ENCODE peak calls at places on chromosomes 12 and 14, in nine cellular contexts. E is activated CD4-positive, alpha-beta T cell treated with anti-CD3 and anti-CD28 coated beads, Interleukin-2, amount 50 U/mL, for 1 hour; R is CMK; O is RPMI8226; S is coronary artery; L is RCC 7860; M is NCI-H1694; A is HS-27A; Q is nephron progenitor cell. J is an unnamed sample.

GRCh38 chr12:132362966-132363660 is 33.7 kb upstream of the GALNT9 start:
- DNase-seq in E (no peak), S (no peak), A (no peak), R (no peak), M (no peak), O (no peak), Q (no peak), L (no peak), J (no peak)

GRCh38 chr12:115963030-115963480 is 314.4 kb downstream of the MED13L start:
- DNase-seq in L (peak; percentile 70), A (peak; percentile 51), Q (no peak), E (no peak), O (no peak), S (no peak), M (no peak), R (no peak), J (no peak)

GRCh38 chr14:90402009-90402408 is 5.2 kb downstream of the CALM1 start:
- DNase-seq in E (no peak), M (no peak), O (no peak), S (no peak), R (no peak), L (no peak), A (no peak), Q (no peak), J (no peak)

GRCh38 chr14:104966261-104967143 is 11.7 kb downstream of the AHNAK2 start:
- DNase-seq in R (no peak), Q (no peak), L (no peak), E (no peak), A (no peak), M (no peak), O (no peak), S (no peak), J (no peak)

GRCh38 chr14:75711134-75711795 is 50.2 kb downstream of the TTLL5 start:
- DNase-seq in M (peak; percentile 50), A (no peak), L (peak; percentile 34), Q (peak; percentile 25), O (peak; percentile 4), S (no peak), E (no peak), R (no peak), J (no peak)

GRCh38 chr14:36683083-36683724 is 21.5 kb downstream of the PAX9 start:
- DNase-seq in S (no peak), Q (no peak), R (no peak), M (no peak), A (no peak), E (no peak), O (no peak), L (no peak), J (no peak)

GRCh38 chr12:27244680-27245005 is 557 bp downstream of the STK38L start:
- DNase-seq in R (no peak), S (no peak), L (no peak), A (peak; percentile 38), M (no peak), E (no peak), O (no peak), Q (no peak), J (no peak)

GRCh38 chr12:58242803-58243628 is 301.6 kb downstream of the ATP23 start:
- DNase-seq in A (no peak), R (no peak), E (no peak), M (no peak), S (no peak), O (no peak), L (no peak), Q (no peak), J (no peak)

GRCh38 chr12:50734409-50735263 is 29.3 kb upstream of the ATF1 start:
- DNase-seq in E (no peak), S (no peak), O (peak; percentile 46), M (peak; percentile 36), A (peak; percentile 12), L (no peak), R (peak; percentile 14), Q (peak; percentile 30), J (no peak)

GRCh38 chr12:113912761-113913295 is 53.3 kb downstream of the RBM19 start:
- DNase-seq in E (peak; percentile 33), L (peak; percentile 17), R (peak; percentile 45), O (peak; percentile 50), S (no peak), A (peak; percentile 27), M (peak; percentile 25), Q (peak; percentile 87), J (peak; percentile 9)

GRCh38 chr12:104909761-104910160 is 48.3 kb downstream of the SLC41A2 start:
- DNase-seq in M (no peak), S (no peak), L (no peak), Q (no peak), E (no peak), A (no peak), R (no peak), O (no peak), J (no peak)

GRCh38 chr12:53974084-53975018 is at the start of gene HOTAIR:
- DNase-seq in E (no peak), R (no peak), Q (no peak), S (no peak), L (peak; percentile 19), O (peak; percentile 34), M (no peak), A (no peak), J (no peak)

GRCh38 chr12:25308761-25309160 is 58.0 kb upstream of the KRAS start:
- DNase-seq in M (no peak), O (no peak), L (no peak), E (no peak), Q (no peak), S (no peak), A (peak; percentile 55), R (no peak), J (no peak)

GRCh38 chr12:78034025-78034424 is 203.3 kb downstream of the NAV3 start:
- DNase-seq in A (no peak), S (no peak), L (no peak), E (no peak), M (no peak), Q (no peak), R (no peak), O (no peak), J (no peak)

GRCh38 chr12:53198470-53199110 is 8.5 kb downstream of the ITGB7 start:
- DNase-seq in M (no peak), R (no peak), L (no peak), A (no peak), Q (no peak), E (no peak), S (no peak), O (no peak), J (no peak)

GRCh38 chr14:64550539-64551333 is 975 bp downstream of the PPP1R36 start:
- DNase-seq in L (no peak), Q (no peak), R (no peak), O (no peak), S (no peak), M (peak; percentile 79), A (no peak), E (no peak), J (no peak)

GRCh38 chr14:72892103-72892878 is 1.6 kb downstream of the DPF3 start:
- DNase-seq in S (no peak), Q (peak; percentile 64), L (no peak), E (peak; percentile 15), A (peak; percentile 29), R (no peak), M (peak; percentile 60), O (peak; percentile 22), J (no peak)

GRCh38 chr12:40587970-40588369 is 104.3 kb upstream of the CNTN1 start:
- DNase-seq in A (no peak), R (no peak), S (no peak), E (no peak), L (no peak), O (no peak), Q (no peak), M (no peak), J (no peak)

GRCh38 chr14:75247286-75247922 is 31.2 kb upstream of the FOS start:
- DNase-seq in O (no peak), L (no peak), Q (no peak), M (no peak), R (no peak), S (no peak), E (peak; percentile 61), A (no peak), J (peak; percentile 18)

GRCh38 chr12:116295327-116296263 is 18.1 kb upstream of the MED13L start:
- DNase-seq in A (no peak), M (no peak), Q (no peak), E (no peak), S (no peak), L (no peak), O (no peak), R (no peak), J (no peak)

GRCh38 chr12:77746108-77746507 is 84.6 kb upstream of the NAV3 start:
- DNase-seq in A (no peak), O (peak; percentile 31), L (no peak), Q (no peak), R (no peak), E (no peak), S (no peak), M (no peak), J (no peak)

GRCh38 chr14:71103662-71104484 is 196.6 kb downstream of the PCNX1 start:
- DNase-seq in L (peak; percentile 20), E (no peak), S (no peak), A (peak; percentile 22), Q (peak; percentile 22), R (peak; percentile 49), O (peak; percentile 59), M (peak; percentile 85), J (no peak)

GRCh38 chr12:132196038-132196872 is 52.0 kb downstream of the NOC4L start:
- DNase-seq in Q (no peak), S (no peak), M (no peak), A (no peak), R (no peak), L (no peak), E (no peak), O (no peak), J (no peak)

GRCh38 chr12:29743801-29744200 is 39.9 kb downstream of the TMTC1 start:
- DNase-seq in L (peak; percentile 10), O (no peak), S (no peak), R (no peak), Q (no peak), E (no peak), A (peak; percentile 96), M (peak; percentile 99), J (no peak)

GRCh38 chr12:62834406-62834805 is 100.5 kb downstream of the PPM1H start:
- DNase-seq in M (no peak), A (no peak), O (no peak), E (no peak), R (peak; percentile 48), Q (peak; percentile 51), L (no peak), S (no peak), J (no peak)

GRCh38 chr12:27273114-27273513 is 29.0 kb downstream of the STK38L start:
- DNase-seq in M (no peak), A (no peak), O (no peak), Q (no peak), L (no peak), S (no peak), R (no peak), E (no peak), J (no peak)

GRCh38 chr14:54001189-54001878 is 44.7 kb upstream of the BMP4 start:
- DNase-seq in L (no peak), E (no peak), S (no peak), M (no peak), A (no peak), Q (no peak), O (no peak), R (no peak), J (no peak)

GRCh38 chr14:76699209-76699608 is 62.1 kb upstream of the VASH1 start:
- DNase-seq in M (no peak), R (no peak), Q (no peak), A (no peak), E (no peak), S (no peak), O (no peak), L (no peak), J (no peak)

GRCh38 chr14:85443001-85443400 is 86.9 kb upstream of the FLRT2 start:
- DNase-seq in A (no peak), S (no peak), O (no peak), Q (no peak), M (no peak), L (no peak), E (no peak), R (no peak), J (no peak)

GRCh38 chr14:20498622-20499021 is 6.7 kb upstream of the RNASE10 start:
- DNase-seq in S (no peak), R (no peak), Q (no peak), E (no peak), L (no peak), O (no peak), A (no peak), M (no peak), J (no peak)

GRCh38 chr12:89015419-89015818 is 336.9 kb downstream of the DUSP6 start:
- DNase-seq in O (peak; percentile 49), Q (no peak), R (no peak), S (no peak), L (no peak), M (no peak), A (no peak), E (no peak), J (no peak)

J was measured in stimulated activated CD4-positive, alpha-beta T cell treated with anti-CD3 and anti-CD28 coated beads, TNF-alpha, amount 100 ng/mL, for 4 hours.